ENCODE peak calls at places on chromosomes 4 and X, in nine cellular contexts. S, J, A, L, O, R, I, G and W are unnamed samples.

GRCh38 chr4:56086073-56086521 is 137.4 kb downstream of the CEP135 start:
- DNase-seq in O (no peak), I (peak), G (no peak), J (no peak), A (no peak), S (no peak), R (no peak), L (no peak), W (no peak)

GRCh38 chr4:117134386-117134785 is 49.0 kb upstream of the TRAM1L1 start:
- DNase-seq in R (no peak), I (peak), G (peak), A (no peak), J (no peak), S (peak), O (no peak), L (no peak), W (peak)

GRCh38 chr4:174365018-174365587 is 81.4 kb downstream of the CEP44 start:
- DNase-seq in I (peak), S (no peak), G (no peak), L (peak), A (no peak), R (no peak), O (no peak), J (no peak), W (no peak)

GRCh38 chr4:72911316-72911715 is 158.2 kb downstream of the COX18 start:
- DNase-seq in S (no peak), L (no peak), R (no peak), O (no peak), G (no peak), J (no peak), I (no peak), A (no peak), W (no peak)

GRCh38 chr4:169618286-169618685 is 2.1 kb upstream of the CLCN3 start:
- DNase-seq in J (no peak), O (no peak), R (no peak), A (no peak), I (no peak), S (peak), L (no peak), G (peak), W (no peak)

GRCh38 chr4:82561745-82562552 is at the start of gene TMEM150C:
- DNase-seq in S (no peak), A (peak), J (no peak), G (no peak), L (no peak), R (no peak), I (peak), O (no peak), W (peak)

GRCh38 chr4:164748375-164748774 is 5.6 kb upstream of the SMIM31 start:
- DNase-seq in G (peak), O (no peak), J (no peak), R (no peak), S (peak), L (no peak), I (peak), A (no peak), W (no peak)

GRCh38 chrX:47143894-47144625 is 442 bp downstream of the NDUFB11 start:
- DNase-seq in I (peak), R (no peak), L (no peak), A (peak), S (peak), G (no peak), O (no peak), J (no peak), W (peak)

GRCh38 chr4:54741161-54741560 is 83.4 kb downstream of the KIT start:
- DNase-seq in O (no peak), J (no peak), G (no peak), I (no peak), R (no peak), L (no peak), A (no peak), S (no peak), W (no peak)

GRCh38 chr4:21512351-21512750 is 436.2 kb downstream of the KCNIP4 start:
- DNase-seq in A (no peak), I (peak), G (peak), R (no peak), J (no peak), L (peak), S (peak), O (no peak), W (peak)

GRCh38 chr4:110516106-110516922 is 40.4 kb downstream of the ENPEP start:
- DNase-seq in S (peak), L (no peak), J (no peak), A (peak), O (peak), R (peak), I (peak), G (peak), W (peak)

GRCh38 chrX:2710496-2710895 is 19.4 kb downstream of the CD99 start:
- DNase-seq in L (no peak), O (no peak), S (no peak), I (no peak), J (no peak), G (peak), A (no peak), R (peak), W (no peak)

GRCh38 chr4:121693450-121693849 is 3.3 kb downstream of the ANXA5 start:
- DNase-seq in A (no peak), L (no peak), R (no peak), S (no peak), G (no peak), J (no peak), O (no peak), I (no peak), W (no peak)

GRCh38 chr4:53992785-53993184 is 71.6 kb downstream of the CHIC2 start:
- DNase-seq in I (no peak), S (no peak), L (no peak), R (no peak), O (no peak), A (no peak), G (no peak), J (no peak), W (no peak)

GRCh38 chr4:159290321-159291030 is 187.6 kb downstream of the RAPGEF2 start:
- DNase-seq in J (no peak), G (peak), O (no peak), R (no peak), L (no peak), A (no peak), I (no peak), S (no peak), W (no peak)

GRCh38 chr4:4519296-4519898 is 22.5 kb downstream of the STX18 start:
- DNase-seq in S (no peak), A (no peak), G (peak), J (no peak), O (no peak), I (peak), R (no peak), L (no peak), W (no peak)

GRCh38 chr4:73868206-73869129 is 725 bp upstream of the CXCL1 start:
- DNase-seq in R (no peak), S (no peak), I (no peak), L (no peak), J (no peak), A (no peak), O (no peak), G (no peak), W (peak)

GRCh38 chr4:24894846-24895245 is 18.0 kb downstream of the CCDC149 start:
- DNase-seq in L (no peak), J (no peak), I (no peak), A (no peak), R (no peak), O (no peak), G (no peak), S (no peak), W (no peak)

GRCh38 chr4:57424231-57424897 is 314.2 kb upstream of the IGFBP7 start:
- DNase-seq in G (peak), I (peak), S (no peak), L (peak), O (peak), J (no peak), R (peak), A (peak), W (no peak)

GRCh38 chr4:40915318-40916217 is 165.8 kb downstream of the NSUN7 start:
- DNase-seq in I (no peak), G (no peak), A (no peak), O (no peak), S (no peak), R (no peak), L (no peak), J (no peak), W (no peak)

GRCh38 chrX:24899391-24899790 is 116.4 kb downstream of the ARX start:
- DNase-seq in J (no peak), R (no peak), L (no peak), G (no peak), I (peak), S (no peak), A (no peak), O (no peak), W (no peak)

GRCh38 chr4:4260185-4260751 is 12.2 kb upstream of the TMEM128 start:
- DNase-seq in L (peak), S (peak), O (no peak), I (peak), A (no peak), G (peak), R (no peak), J (no peak), W (no peak)

GRCh38 chrX:119004920-119005524 is 30.6 kb downstream of the LONRF3 start:
- DNase-seq in I (peak), G (peak), J (no peak), R (no peak), L (no peak), S (peak), A (peak), O (peak), W (peak)

GRCh38 chrX:53718073-53718472 is 31.6 kb upstream of the HUWE1 start:
- DNase-seq in I (no peak), O (no peak), R (no peak), S (no peak), J (no peak), A (no peak), L (no peak), G (peak), W (no peak)

GRCh38 chr4:169791527-169792156 is 33.9 kb upstream of the HPF1 start:
- DNase-seq in A (peak), S (peak), J (no peak), G (peak), L (no peak), I (peak), O (peak), R (peak), W (peak)

GRCh38 chr4:120517966-120518365 is 404.6 kb downstream of the PRDM5 start:
- DNase-seq in R (no peak), L (peak), A (no peak), O (peak), J (no peak), S (peak), I (peak), G (peak), W (no peak)

GRCh38 chr4:130524057-130524456 is 1428.1 kb downstream of the C4orf33 start:
- DNase-seq in G (no peak), R (no peak), L (no peak), I (no peak), A (no peak), O (no peak), J (no peak), S (no peak), W (no peak)

GRCh38 chr4:5890063-5890727 is 2.7 kb downstream of the CRMP1 start:
- DNase-seq in J (no peak), R (no peak), G (no peak), A (no peak), S (no peak), I (no peak), L (no peak), O (no peak), W (peak)

GRCh38 chrX:17414839-17415238 is 39.8 kb downstream of the NHS start:
- DNase-seq in R (no peak), S (no peak), G (no peak), L (no peak), A (peak), J (no peak), I (no peak), O (no peak), W (no peak)

GRCh38 chr4:110196871-110197420 is 1.5 kb downstream of the ELOVL6 start:
- DNase-seq in R (peak), O (peak), G (peak), A (peak), J (peak), L (no peak), I (peak), S (no peak), W (peak)

GRCh38 chr4:3227878-3228675 is 20.9 kb upstream of the MSANTD1 start:
- DNase-seq in R (peak), I (no peak), S (no peak), J (no peak), O (no peak), L (no peak), A (peak), G (no peak), W (no peak)

GRCh38 chrX:3763111-3763510 is 49.7 kb upstream of the PRKX start:
- DNase-seq in G (no peak), A (no peak), R (no peak), O (no peak), L (no peak), S (no peak), J (no peak), I (no peak), W (no peak)

GRCh38 chrX:9318213-9318612 is 146.6 kb upstream of the TBL1X start:
- DNase-seq in L (no peak), I (no peak), A (no peak), R (no peak), S (no peak), J (no peak), O (no peak), G (no peak), W (no peak)

GRCh38 chrX:323721-324628 is 5.4 kb upstream of the GTPBP6 start:
- DNase-seq in S (peak), R (peak), I (peak), O (no peak), L (no peak), A (peak), G (peak), J (no peak), W (peak)

DNA sequence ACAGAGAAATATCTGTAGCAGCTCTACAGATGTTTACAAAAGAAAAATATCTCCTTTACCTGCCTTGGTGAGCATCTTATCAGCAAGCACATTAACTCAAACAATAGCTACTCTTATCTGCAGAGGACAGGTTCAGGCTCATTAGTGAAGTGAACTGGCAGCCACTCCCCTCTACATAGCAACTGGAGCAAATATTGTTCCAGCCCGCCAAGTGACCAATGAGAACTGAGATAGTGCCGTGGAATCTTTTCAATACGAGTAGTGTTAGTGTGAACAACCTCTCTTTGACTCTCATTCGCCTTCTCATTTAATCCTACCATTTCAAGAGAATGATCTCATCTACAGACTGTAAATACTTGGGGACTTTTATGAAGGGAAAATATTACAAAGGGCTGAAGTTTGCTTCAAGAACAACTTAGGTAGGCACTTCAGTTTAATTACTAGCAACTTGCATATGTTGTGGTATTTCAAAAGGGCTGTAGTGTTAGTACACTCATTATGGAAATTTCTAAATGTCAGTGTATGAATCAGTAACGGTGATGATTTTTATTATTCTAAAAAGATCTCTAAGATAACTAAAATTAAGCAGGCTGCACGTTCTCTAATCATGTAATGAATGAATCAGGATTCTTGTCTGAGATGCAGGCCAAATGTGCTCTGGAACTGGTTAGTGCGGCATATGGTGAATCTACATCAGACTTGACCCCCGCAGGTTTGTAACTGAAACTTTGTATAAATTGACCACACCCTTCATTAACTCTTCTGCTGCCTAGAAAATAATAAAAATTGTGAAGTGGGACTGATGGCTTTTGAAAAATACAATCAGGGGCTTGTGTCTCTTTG is 72.4 kb downstream of the PALLD start:
- DNase-seq in G (peak), J (no peak), I (peak), S (no peak), O (no peak), R (no peak), L (no peak), A (no peak), W (no peak)
- H3K4me3 ChIP-seq in G (no peak), J (peak), I (no peak), S (no peak), O (peak), R (no peak), L (no peak), A (no peak), W (no peak)

GRCh38 chr4:88341227-88342192 is 37.1 kb upstream of the HERC6 start:
- DNase-seq in I (peak), A (no peak), G (peak), J (no peak), R (no peak), L (peak), O (no peak), S (peak), W (no peak)
- H3K4me3 ChIP-seq in I (no peak), A (no peak), G (no peak), J (no peak), R (no peak), L (no peak), O (no peak), S (no peak), W (no peak)

DNA sequence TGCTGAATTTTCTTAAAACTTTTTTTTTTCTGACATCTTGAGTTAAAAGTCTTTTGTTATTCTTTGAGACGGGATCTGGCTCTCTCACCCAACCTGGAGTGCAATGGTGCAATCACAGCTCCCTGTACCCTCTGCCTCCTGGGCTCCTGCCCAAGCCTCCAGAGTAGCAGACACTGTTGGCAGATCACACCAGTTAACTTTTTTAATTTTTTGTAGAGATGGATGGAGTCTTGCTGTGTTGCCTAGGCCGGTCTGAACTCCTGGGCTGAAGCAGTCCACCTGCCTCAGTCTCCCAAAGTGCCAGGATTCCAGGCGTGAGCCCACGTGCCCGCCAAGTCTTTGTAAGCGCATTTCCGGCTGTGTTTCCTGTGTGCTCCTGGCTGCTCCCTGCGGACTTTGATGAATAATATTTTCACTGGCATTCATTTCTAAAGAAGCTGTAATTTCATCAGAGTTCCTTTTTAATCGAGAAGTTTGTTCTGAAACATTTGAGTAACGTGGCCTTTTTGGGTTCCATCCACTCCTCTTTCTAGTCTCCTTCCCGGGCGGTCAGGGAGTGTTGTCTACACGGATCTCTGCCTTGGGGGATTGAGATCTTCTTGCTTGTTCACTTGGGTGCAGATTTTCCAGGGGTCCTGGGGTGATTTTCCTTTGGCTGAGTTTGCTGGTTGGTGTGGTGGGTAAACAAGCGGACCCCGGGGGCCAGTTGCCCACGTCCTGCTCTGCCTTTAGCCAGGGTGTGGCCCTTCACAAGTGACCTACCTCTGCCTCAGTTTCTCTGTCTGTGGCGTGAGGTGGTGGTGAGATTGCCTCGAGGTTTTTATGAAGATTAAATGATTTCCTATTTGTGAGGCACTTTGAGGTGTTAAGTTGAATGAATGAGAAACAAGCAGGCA is 44.4 kb downstream of the PCGF3 start:
- DNase-seq in A (peak), S (no peak), I (peak), G (no peak), O (peak), L (no peak), R (no peak), J (no peak), W (no peak)
- H3K4me3 ChIP-seq in A (no peak), S (no peak), I (no peak), G (no peak), O (no peak), L (no peak), R (no peak), J (no peak), W (no peak)

GRCh38 chr4:107989537-107990386 is at the start of gene HADH:
- DNase-seq in R (peak), A (peak), L (peak), J (peak), S (peak), O (peak), G (peak), I (peak), W (peak)

GRCh38 chr4:107989162-107989536 is 540 bp upstream of the HADH start:
- DNase-seq in I (no peak), S (no peak), R (no peak), L (no peak), G (no peak), J (no peak), A (no peak), O (no peak), W (no peak)

GRCh38 chr4:107987916-107988762 is 1.6 kb upstream of the HADH start:
- DNase-seq in O (no peak), A (no peak), G (no peak), R (no peak), I (no peak), J (no peak), S (no peak), L (no peak), W (no peak)

GRCh38 chr4:107991945-107992625 is 2.4 kb downstream of the HADH start:
- DNase-seq in G (no peak), S (no peak), J (no peak), O (no peak), R (no peak), A (no peak), L (peak), I (peak), W (no peak)

GRCh38 chr4:107988763-107989035 is 990 bp upstream of the HADH start:
- DNase-seq in S (no peak), A (no peak), R (no peak), J (no peak), G (no peak), L (no peak), I (no peak), O (no peak), W (no peak)
- H3K4me3 ChIP-seq in S (no peak), A (no peak), R (no peak), J (peak), G (no peak), L (no peak), I (no peak), O (peak), W (peak)

GRCh38 chr4:118265312-118266144 is 87.3 kb downstream of the PRSS12 start:
- DNase-seq in G (peak), O (no peak), R (no peak), I (peak), S (no peak), A (peak), L (no peak), J (no peak), W (no peak)
- H3K4me3 ChIP-seq in G (peak), O (peak), R (peak), I (peak), S (peak), A (peak), L (peak), J (peak), W (no peak)